ENCODE peak calls at places on chromosome 17, in seven cellular contexts. One of them, this sample, is unnamed.

GRCh38 chr17:3956558-3956957 is 7.7 kb downstream of the ATP2A3 start:
- DNase-seq in NCI-H748 treated with DMSO at 0.1 percent for 48 hours: no peak
- DNase-seq in M059J: no peak
- DNase-seq in cardiac muscle cell: no peak
- DNase-seq in left kidney: no peak
- DNase-seq in ELR: no peak
- DNase-seq in astrocyte of the hippocampus: no peak
- DNase-seq in this sample: no peak

GRCh38 chr17:44916781-44917241 is 1.5 kb upstream of the GFAP start:
- DNase-seq in left kidney: no peak
- DNase-seq in ELR: no peak
- DNase-seq in M059J: peak; percentile 83
- DNase-seq in astrocyte of the hippocampus: peak; percentile 92
- DNase-seq in NCI-H748 treated with DMSO at 0.1 percent for 48 hours: no peak
- DNase-seq in cardiac muscle cell: no peak
- DNase-seq in this sample: peak; percentile 44

GRCh38 chr17:2685696-2686095 is 25.9 kb downstream of the CLUH start:
- DNase-seq in left kidney: no peak
- DNase-seq in astrocyte of the hippocampus: no peak
- DNase-seq in ELR: no peak
- DNase-seq in cardiac muscle cell: no peak
- DNase-seq in M059J: no peak
- DNase-seq in NCI-H748 treated with DMSO at 0.1 percent for 48 hours: no peak
- DNase-seq in this sample: no peak

GRCh38 chr17:4485676-4486646 is 12.7 kb upstream of the SPNS2 start:
- DNase-seq in cardiac muscle cell: no peak
- DNase-seq in M059J: no peak
- DNase-seq in left kidney: no peak
- DNase-seq in astrocyte of the hippocampus: no peak
- DNase-seq in ELR: peak; percentile 22
- DNase-seq in NCI-H748 treated with DMSO at 0.1 percent for 48 hours: no peak
- DNase-seq in this sample: no peak

GRCh38 chr17:7322520-7323194 is 6.5 kb downstream of the NEURL4 start:
- DNase-seq in left kidney: no peak
- DNase-seq in M059J: no peak
- DNase-seq in NCI-H748 treated with DMSO at 0.1 percent for 48 hours: no peak
- DNase-seq in astrocyte of the hippocampus: no peak
- DNase-seq in ELR: no peak
- DNase-seq in cardiac muscle cell: no peak
- DNase-seq in this sample: no peak

GRCh38 chr17:72613411-72614292 is 478.8 kb downstream of the SLC39A11 start:
- DNase-seq in ELR: peak; percentile 63
- DNase-seq in cardiac muscle cell: no peak
- DNase-seq in astrocyte of the hippocampus: peak; percentile 59
- DNase-seq in M059J: peak; percentile 79
- DNase-seq in NCI-H748 treated with DMSO at 0.1 percent for 48 hours: no peak
- DNase-seq in left kidney: no peak
- DNase-seq in this sample: peak; percentile 87

GRCh38 chr17:19482571-19482970 is 51.1 kb upstream of the SLC47A1 start:
- DNase-seq in cardiac muscle cell: no peak
- DNase-seq in astrocyte of the hippocampus: peak; percentile 70
- DNase-seq in ELR: peak; percentile 39
- DNase-seq in NCI-H748 treated with DMSO at 0.1 percent for 48 hours: no peak
- DNase-seq in left kidney: peak; percentile 57
- DNase-seq in M059J: peak; percentile 45
- DNase-seq in this sample: no peak

GRCh38 chr17:49822829-49823228 is 25.0 kb downstream of the TAC4 start:
- DNase-seq in NCI-H748 treated with DMSO at 0.1 percent for 48 hours: no peak
- DNase-seq in cardiac muscle cell: no peak
- DNase-seq in ELR: no peak
- DNase-seq in left kidney: no peak
- DNase-seq in astrocyte of the hippocampus: no peak
- DNase-seq in M059J: no peak
- DNase-seq in this sample: peak; percentile 66

GRCh38 chr17:57706761-57707160 is 38.3 kb downstream of the CCDC182 start:
- DNase-seq in astrocyte of the hippocampus: no peak
- DNase-seq in left kidney: peak; percentile 46
- DNase-seq in cardiac muscle cell: no peak
- DNase-seq in ELR: no peak
- DNase-seq in M059J: no peak
- DNase-seq in NCI-H748 treated with DMSO at 0.1 percent for 48 hours: no peak
- DNase-seq in this sample: no peak

GRCh38 chr17:37789166-37789565 is 44.3 kb upstream of the HNF1B start:
- DNase-seq in M059J: no peak
- DNase-seq in ELR: no peak
- DNase-seq in astrocyte of the hippocampus: no peak
- DNase-seq in cardiac muscle cell: no peak
- DNase-seq in NCI-H748 treated with DMSO at 0.1 percent for 48 hours: no peak
- DNase-seq in left kidney: no peak
- DNase-seq in this sample: no peak

GRCh38 chr17:33732116-33732515 is 439.0 kb upstream of the ASIC2 start:
- DNase-seq in astrocyte of the hippocampus: peak; percentile 32
- DNase-seq in ELR: peak; percentile 1
- DNase-seq in NCI-H748 treated with DMSO at 0.1 percent for 48 hours: no peak
- DNase-seq in cardiac muscle cell: peak; percentile 75
- DNase-seq in M059J: no peak
- DNase-seq in left kidney: peak; percentile 78
- DNase-seq in this sample: peak; percentile 3

GRCh38 chr17:57096472-57097198 is 11.6 kb downstream of the AKAP1 start:
- DNase-seq in cardiac muscle cell: no peak
- DNase-seq in NCI-H748 treated with DMSO at 0.1 percent for 48 hours: no peak
- DNase-seq in M059J: no peak
- DNase-seq in left kidney: no peak
- DNase-seq in ELR: no peak
- DNase-seq in astrocyte of the hippocampus: no peak
- DNase-seq in this sample: no peak

GRCh38 chr17:76537578-76538280 is at the start of gene CYGB:
- DNase-seq in M059J: no peak
- DNase-seq in cardiac muscle cell: peak; percentile 40
- DNase-seq in ELR: no peak
- DNase-seq in NCI-H748 treated with DMSO at 0.1 percent for 48 hours: no peak
- DNase-seq in astrocyte of the hippocampus: peak; percentile 56
- DNase-seq in left kidney: peak; percentile 71
- DNase-seq in this sample: no peak

GRCh38 chr17:26792486-26792885 is 501.4 kb upstream of the WSB1 start:
- DNase-seq in astrocyte of the hippocampus: peak; percentile 58
- DNase-seq in left kidney: no peak
- DNase-seq in M059J: no peak
- DNase-seq in ELR: peak; percentile 28
- DNase-seq in NCI-H748 treated with DMSO at 0.1 percent for 48 hours: no peak
- DNase-seq in cardiac muscle cell: no peak
- DNase-seq in this sample: peak; percentile 7

GRCh38 chr17:12729086-12729485 is 60.2 kb upstream of the ARHGAP44 start:
- DNase-seq in astrocyte of the hippocampus: no peak
- DNase-seq in left kidney: no peak
- DNase-seq in M059J: no peak
- DNase-seq in NCI-H748 treated with DMSO at 0.1 percent for 48 hours: no peak
- DNase-seq in cardiac muscle cell: no peak
- DNase-seq in ELR: no peak
- DNase-seq in this sample: no peak

GRCh38 chr17:57988301-57989010 is 402 bp upstream of the VEZF1 start:
- DNase-seq in NCI-H748 treated with DMSO at 0.1 percent for 48 hours: peak; percentile 52
- DNase-seq in cardiac muscle cell: peak; percentile 72
- DNase-seq in astrocyte of the hippocampus: peak; percentile 87
- DNase-seq in left kidney: peak; percentile 89
- DNase-seq in ELR: peak; percentile 85
- DNase-seq in M059J: peak; percentile 67
- DNase-seq in this sample: peak; percentile 87

GRCh38 chr17:75920045-75920560 is 15.4 kb upstream of the MRPL38 start:
- DNase-seq in astrocyte of the hippocampus: no peak
- DNase-seq in M059J: no peak
- DNase-seq in ELR: no peak
- DNase-seq in cardiac muscle cell: no peak
- DNase-seq in NCI-H748 treated with DMSO at 0.1 percent for 48 hours: no peak
- DNase-seq in left kidney: no peak
- DNase-seq in this sample: no peak

GRCh38 chr17:77465358-77466041 is 324.7 kb downstream of the SEC14L1 start:
- DNase-seq in ELR: peak; percentile 84
- DNase-seq in NCI-H748 treated with DMSO at 0.1 percent for 48 hours: no peak
- DNase-seq in M059J: peak; percentile 73
- DNase-seq in left kidney: peak; percentile 74
- DNase-seq in astrocyte of the hippocampus: peak; percentile 75
- DNase-seq in cardiac muscle cell: no peak
- DNase-seq in this sample: peak; percentile 30

GRCh38 chr17:58313815-58314705 is 14.5 kb downstream of the TSPOAP1 start:
- DNase-seq in M059J: no peak
- DNase-seq in astrocyte of the hippocampus: no peak
- DNase-seq in cardiac muscle cell: no peak
- DNase-seq in left kidney: no peak
- DNase-seq in ELR: no peak
- DNase-seq in NCI-H748 treated with DMSO at 0.1 percent for 48 hours: no peak
- DNase-seq in this sample: no peak

GRCh38 chr17:62892870-62893338 is 73.1 kb upstream of the TANC2 start:
- DNase-seq in astrocyte of the hippocampus: peak; percentile 53
- DNase-seq in left kidney: peak; percentile 37
- DNase-seq in M059J: peak; percentile 92
- DNase-seq in NCI-H748 treated with DMSO at 0.1 percent for 48 hours: no peak
- DNase-seq in cardiac muscle cell: no peak
- DNase-seq in ELR: peak; percentile 96
- DNase-seq in this sample: no peak